ENCODE peak calls at places on chromosome 15, in seven cellular contexts. N is OCI-LY7, F is tibial nerve, O is GM12878, Z is esophagus muscularis mucosa, U is astrocyte, L is kidney. P is an unnamed sample.

GRCh38 chr15:50959717-50960116 is 51.2 kb downstream of the AP4E1 start:
- DNase-seq in N (no peak), F (no peak), O (no peak), Z (no peak), U (no peak), L (no peak), P (no peak)

GRCh38 chr15:75904241-75904631 is 558 bp downstream of the FBXO22 start:
- DNase-seq in N (peak; percentile 44), F (no peak), O (no peak), Z (no peak), U (peak; percentile 41), L (peak; percentile 71), P (peak; percentile 44)

GRCh38 chr15:65087873-65088642 is 11.5 kb downstream of the KBTBD13 start:
- DNase-seq in N (no peak), F (peak; percentile 42), O (no peak), Z (peak; percentile 96), U (no peak), L (no peak), P (no peak)

GRCh38 chr15:90095521-90095959 is 6.7 kb downstream of the IDH2 start:
- DNase-seq in N (peak; percentile 80), F (no peak), O (no peak), Z (no peak), U (no peak), L (no peak), P (no peak)

GRCh38 chr15:90033448-90033847 is 32.3 kb downstream of the ZNF710 start:
- DNase-seq in N (no peak), F (no peak), O (no peak), Z (no peak), U (no peak), L (no peak), P (no peak)

GRCh38 chr15:67967871-67968423 is 86.2 kb upstream of the PIAS1 start:
- DNase-seq in N (no peak), F (peak; percentile 49), O (no peak), Z (no peak), U (peak; percentile 53), L (peak; percentile 89), P (peak; percentile 81)

GRCh38 chr15:91032919-91033803 is 10.8 kb upstream of the VPS33B start:
- DNase-seq in N (peak; percentile 55), F (no peak), O (no peak), Z (no peak), U (no peak), L (peak; percentile 79), P (peak; percentile 64)

GRCh38 chr15:24848050-24848449 is 106.7 kb upstream of the SNRPN start:
- DNase-seq in N (no peak), F (no peak), O (no peak), Z (no peak), U (peak; percentile 24), L (no peak), P (peak; percentile 37)

GRCh38 chr15:89197503-89197971 is 23.8 kb downstream of the RLBP1 start:
- DNase-seq in N (no peak), F (no peak), O (no peak), Z (no peak), U (no peak), L (no peak), P (peak; percentile 27)

GRCh38 chr15:51970132-51970817 is 1.3 kb downstream of the LEO1 start:
- DNase-seq in N (no peak), F (no peak), O (no peak), Z (no peak), U (no peak), L (no peak), P (no peak)

GRCh38 chr15:41256577-41257038 is 25.5 kb downstream of the CHP1 start:
- DNase-seq in N (no peak), F (no peak), O (no peak), Z (no peak), U (peak; percentile 43), L (no peak), P (no peak)

GRCh38 chr15:76337739-76338554 is 1.4 kb downstream of the ISL2 start:
- DNase-seq in N (peak; percentile 29), F (no peak), O (no peak), Z (no peak), U (no peak), L (no peak), P (no peak)

GRCh38 chr15:59360896-59361295 is 11.8 kb downstream of the MYO1E start:
- DNase-seq in N (no peak), F (no peak), O (no peak), Z (no peak), U (peak; percentile 39), L (no peak), P (no peak)

GRCh38 chr15:26772588-26773484 is at the start of gene GABRB3:
- DNase-seq in N (no peak), F (no peak), O (no peak), Z (no peak), U (no peak), L (peak; percentile 90), P (peak; percentile 81)

GRCh38 chr15:73751481-73751880 is 1.7 kb downstream of the INSYN1 start:
- DNase-seq in N (no peak), F (no peak), O (no peak), Z (no peak), U (no peak), L (no peak), P (no peak)

GRCh38 chr15:96331942-96332853 is 1.7 kb downstream of the NR2F2 start:
- DNase-seq in N (no peak), F (peak; percentile 4), O (no peak), Z (no peak), U (peak; percentile 35), L (peak; percentile 80), P (peak; percentile 85)

GRCh38 chr15:96947830-96948229 is 617.3 kb downstream of the NR2F2 start:
- DNase-seq in N (no peak), F (no peak), O (no peak), Z (no peak), U (no peak), L (no peak), P (no peak)

GRCh38 chr15:41832875-41833274 is 5.0 kb downstream of the JMJD7 start:
- DNase-seq in N (peak; percentile 27), F (no peak), O (no peak), Z (no peak), U (no peak), L (no peak), P (no peak)

GRCh38 chr15:37793851-37794250 is 140.6 kb upstream of the TMCO5A start:
- DNase-seq in N (no peak), F (no peak), O (no peak), Z (no peak), U (no peak), L (no peak), P (no peak)

GRCh38 chr15:33341943-33342342 is 31.2 kb downstream of the RYR3 start:
- DNase-seq in N (no peak), F (no peak), O (no peak), Z (no peak), U (no peak), L (no peak), P (no peak)

GRCh38 chr15:77944002-77944867 is 133.3 kb downstream of the TBC1D2B start:
- DNase-seq in N (peak; percentile 56), F (peak; percentile 80), O (no peak), Z (peak; percentile 96), U (peak; percentile 72), L (peak; percentile 93), P (peak; percentile 95)

GRCh38 chr15:46815765-46816164 is 901.5 kb upstream of the SEMA6D start:
- DNase-seq in N (no peak), F (no peak), O (no peak), Z (no peak), U (no peak), L (no peak), P (peak; percentile 55)

GRCh38 chr15:51759557-51760070 is 8.2 kb downstream of the TMOD2 start:
- DNase-seq in N (no peak), F (no peak), O (no peak), Z (no peak), U (peak; percentile 93), L (no peak), P (peak; percentile 73)

DNA sequence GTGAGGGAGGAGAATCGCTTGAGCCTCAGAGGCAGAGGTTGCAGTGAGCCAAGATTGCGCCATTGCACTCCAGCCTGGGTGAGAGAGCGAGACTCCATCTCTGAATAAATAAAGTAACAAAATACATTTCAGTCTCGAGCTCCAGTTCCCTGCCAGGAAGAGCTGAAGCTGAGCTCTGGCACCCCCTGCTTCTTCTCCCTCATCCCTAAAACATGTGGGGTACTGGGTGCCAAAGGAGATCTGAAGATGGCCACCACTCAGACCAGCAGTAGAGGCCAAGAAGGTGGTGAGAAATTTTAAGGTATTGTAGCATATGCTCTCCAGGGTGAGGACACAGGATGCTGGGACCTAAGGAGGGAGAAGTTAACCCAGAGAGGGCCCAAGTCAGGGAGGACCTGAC is 75.0 kb upstream of the CGNL1 start:
- DNase-seq in N (no peak), F (no peak), O (no peak), Z (no peak), U (no peak), L (no peak), P (no peak)
- H3K4me3 ChIP-seq in N (no peak overlapping the region), F (no peak overlapping the region), O (peak overlapping the region; percentile 84), Z (no peak overlapping the region), U (no peak overlapping the region), L (no peak overlapping the region), P (no peak overlapping the region)

GRCh38 chr15:99506399-99506798 is 59.4 kb upstream of the MEF2A start:
- DNase-seq in N (no peak), F (no peak), O (no peak), Z (no peak), U (no peak), L (no peak), P (no peak)
- H3K4me1 ChIP-seq in N (peaks cover 86% of the 10 kb centered on the region), F (no peaks in the 10 kb centered on the region), O (peaks cover 91% of the 10 kb centered on the region), Z (peaks cover 41% of the 10 kb centered on the region), U (peaks cover 19% of the 10 kb centered on the region), L (no peaks in the 10 kb centered on the region), P (peaks cover 13% of the 10 kb centered on the region)

DNA sequence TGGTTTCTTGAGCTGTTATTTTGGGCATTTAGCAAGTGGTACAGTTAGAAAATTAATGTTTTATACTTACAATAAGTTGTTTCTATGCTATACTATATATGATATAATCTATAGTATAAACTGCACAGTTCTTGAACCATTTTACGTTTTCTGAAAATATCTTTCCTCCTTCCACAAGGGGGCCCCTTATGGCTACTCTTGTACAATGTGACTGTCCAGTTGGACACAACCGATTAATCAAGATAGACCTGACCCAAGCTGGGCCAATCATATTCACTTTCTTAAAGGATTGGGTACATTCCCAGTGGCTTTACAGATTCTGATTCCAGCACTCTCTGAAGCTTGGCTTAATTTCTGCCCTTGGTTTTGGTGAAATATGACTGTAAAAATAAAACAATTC is 953.4 kb downstream of the AGBL1 start:
- DNase-seq in N (no peak), F (no peak), O (no peak), Z (no peak), U (no peak), L (no peak), P (no peak)
- TF ChIP-seq CTCF in N (peak; percentile 47), F (peak; percentile 4), O (no peak), Z (no peak), U (peak; percentile 18), L (no peak), P (no peak)

DNA sequence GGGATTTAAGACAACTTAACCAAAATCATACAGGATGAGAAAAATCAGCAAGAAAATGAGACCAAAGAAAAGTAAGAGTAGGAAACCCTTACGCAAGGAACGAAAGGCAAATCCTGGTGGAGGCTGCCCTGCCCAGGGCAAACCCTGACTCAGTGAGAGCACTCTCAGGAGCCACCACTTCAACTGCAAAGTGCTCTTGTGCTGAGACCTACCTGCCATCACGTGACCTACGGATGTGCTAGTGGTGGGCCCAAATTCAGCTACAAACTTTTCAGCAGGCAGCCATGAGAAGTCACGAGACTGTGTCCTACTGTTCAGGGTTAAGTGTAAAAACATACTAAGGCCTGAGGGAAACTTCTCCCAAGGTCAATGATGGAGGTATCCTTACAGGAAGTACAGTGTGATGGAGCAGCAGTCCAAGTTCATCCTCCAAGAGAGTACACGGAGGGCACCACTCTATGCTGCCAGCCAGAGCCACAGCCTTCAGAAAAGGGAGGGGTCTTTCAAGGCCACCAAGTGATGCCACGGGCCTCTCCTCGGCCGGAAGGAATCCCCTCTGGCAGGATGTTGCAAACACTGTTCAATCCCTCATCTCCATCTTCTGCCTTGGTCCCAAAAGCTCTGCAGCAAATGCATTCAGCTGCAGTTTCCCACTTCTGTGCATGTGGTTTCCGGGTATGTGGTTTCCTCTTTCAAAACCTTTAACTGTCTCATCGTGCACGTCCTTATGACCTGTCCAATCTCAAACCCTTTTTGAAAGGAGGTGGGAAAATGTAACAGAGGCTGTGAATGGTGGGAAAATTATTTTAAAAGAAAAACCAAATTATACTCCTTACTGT is 9.5 kb downstream of the CHSY1 start:
- DNase-seq in N (peak; percentile 73), F (no peak), O (peak; percentile 74), Z (no peak), U (peak; percentile 68), L (no peak), P (no peak)
- H3K4me3 ChIP-seq in N (peak overlapping the region; percentile 48), F (no peak overlapping the region), O (peak overlapping the region; percentile 44), Z (no peak overlapping the region), U (no peak overlapping the region), L (no peak overlapping the region), P (no peak overlapping the region)

P was measured in adrenal gland.